ENCODE peak calls at places on chromosomes 6 and 20, in six cellular contexts. H is neural progenitor cell, P is substantia nigra, W is ascending aorta, O is cardiac muscle cell, N is fibroblast of lung. F is an unnamed sample.

GRCh38 chr6:97626586-97627441 is 343.8 kb upstream of the MMS22L start:
- DNase-seq in P (no peak), W (no peak), N (peak), H (peak), O (no peak), F (no peak)

GRCh38 chr20:45592574-45593189 is 13.6 kb upstream of the WFDC8 start:
- DNase-seq in H (peak), N (peak), P (no peak), O (peak), W (no peak), F (no peak)

GRCh38 chr6:80245043-80245442 is 138.6 kb downstream of the BCKDHB start:
- DNase-seq in W (no peak), N (no peak), H (no peak), O (no peak), P (no peak), F (no peak)

GRCh38 chr6:156579564-156579963 is 197.6 kb upstream of the ARID1B start:
- DNase-seq in O (no peak), P (no peak), W (no peak), H (no peak), N (no peak), F (no peak)

GRCh38 chr6:2806664-2807063 is 35.0 kb downstream of the SERPINB1 start:
- DNase-seq in O (no peak), W (no peak), H (no peak), N (no peak), P (no peak), F (no peak)

GRCh38 chr20:32035398-32035852 is 16.6 kb upstream of the HCK start:
- DNase-seq in H (no peak), N (no peak), P (no peak), O (no peak), W (no peak), F (no peak)

GRCh38 chr20:44745560-44746366 is at the start of gene KCNK15:
- DNase-seq in P (no peak), H (peak), W (peak), N (peak), O (peak), F (no peak)

GRCh38 chr20:54029176-54029575 is 41.2 kb downstream of the BCAS1 start:
- DNase-seq in O (peak), N (no peak), P (no peak), W (no peak), H (no peak), F (no peak)

GRCh38 chr6:161683400-161683799 is 409.5 kb upstream of the AGPAT4 start:
- DNase-seq in H (no peak), W (no peak), N (no peak), O (no peak), P (no peak), F (no peak)

GRCh38 chr6:119423996-119424395 is 74.4 kb upstream of the MAN1A1 start:
- DNase-seq in O (no peak), N (no peak), H (no peak), P (no peak), W (no peak), F (no peak)

GRCh38 chr6:158660331-158660730 is 10.5 kb downstream of the SYTL3 start:
- DNase-seq in H (peak), N (no peak), P (no peak), W (peak), O (peak), F (peak)
- H3K27ac ChIP-seq in H (no peak), N (no peak), P (no peak), W (no peak), O (no peak), F (no peak)

GRCh38 chr20:38108438-38109024 is 56.5 kb downstream of the TGM2 start:
- DNase-seq in W (no peak), N (peak), H (no peak), P (no peak), O (peak), F (no peak)
- H3K27ac ChIP-seq in W (peak), N (peak), H (no peak), P (no peak), O (peak), F (no peak)

GRCh38 chr20:25252226-25252625 is 4.3 kb downstream of the PYGB start:
- DNase-seq in P (no peak), W (peak), O (no peak), N (no peak), H (no peak), F (no peak)
- H3K27ac ChIP-seq in P (peak), W (no peak), O (peak), N (no peak), H (no peak), F (no peak)

GRCh38 chr6:11072080-11072479 is 21.6 kb upstream of the SMIM13 start:
- DNase-seq in N (peak), H (no peak), P (no peak), O (no peak), W (no peak), F (no peak)

GRCh38 chr6:11078266-11078665 is 15.4 kb upstream of the SMIM13 start:
- DNase-seq in P (no peak), N (no peak), H (no peak), W (no peak), O (no peak), F (no peak)

GRCh38 chr6:11080296-11080695 is 13.3 kb upstream of the SMIM13 start:
- DNase-seq in H (no peak), W (no peak), P (no peak), O (no peak), N (no peak), F (no peak)

DNA sequence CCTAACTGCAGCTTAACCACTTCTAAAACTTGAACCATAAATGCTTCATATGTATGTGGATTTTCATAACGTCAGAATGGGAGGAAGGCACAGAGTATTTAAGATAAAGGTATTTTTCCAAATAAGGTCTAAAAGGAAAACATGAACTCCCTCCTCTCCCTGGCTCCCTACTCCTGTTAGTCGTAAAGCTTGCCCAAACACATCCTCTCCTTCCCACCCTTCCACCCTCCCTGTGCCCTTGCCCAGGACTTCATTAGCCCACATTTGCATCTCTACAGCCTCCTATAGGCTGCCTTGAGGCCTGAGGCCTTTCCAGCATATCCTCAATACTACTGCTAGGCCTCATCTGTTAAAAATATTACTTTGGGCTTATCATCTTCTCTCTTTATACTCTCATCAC is 17.1 kb upstream of the SMIM13 start:
- DNase-seq in O (no peak), H (no peak), P (no peak), N (no peak), W (no peak), F (no peak)
- H3K27ac ChIP-seq in O (no peak), H (no peak), P (no peak), N (no peak), W (no peak), F (no peak)

GRCh38 chr6:39834866-39835265 is 42.7 kb downstream of the DAAM2 start:
- DNase-seq in P (no peak), N (no peak), H (no peak), W (no peak), O (no peak), F (no peak)

GRCh38 chr6:39831701-39832100 is 39.5 kb downstream of the DAAM2 start:
- DNase-seq in O (no peak), N (no peak), P (no peak), W (no peak), H (no peak), F (no peak)

GRCh38 chr6:39835856-39836442 is 43.8 kb downstream of the DAAM2 start:
- DNase-seq in P (no peak), W (no peak), H (no peak), O (peak), N (peak), F (no peak)

GRCh38 chr6:39836621-39837020 is 44.4 kb downstream of the DAAM2 start:
- DNase-seq in W (no peak), H (no peak), P (no peak), O (no peak), N (peak), F (no peak)

DNA sequence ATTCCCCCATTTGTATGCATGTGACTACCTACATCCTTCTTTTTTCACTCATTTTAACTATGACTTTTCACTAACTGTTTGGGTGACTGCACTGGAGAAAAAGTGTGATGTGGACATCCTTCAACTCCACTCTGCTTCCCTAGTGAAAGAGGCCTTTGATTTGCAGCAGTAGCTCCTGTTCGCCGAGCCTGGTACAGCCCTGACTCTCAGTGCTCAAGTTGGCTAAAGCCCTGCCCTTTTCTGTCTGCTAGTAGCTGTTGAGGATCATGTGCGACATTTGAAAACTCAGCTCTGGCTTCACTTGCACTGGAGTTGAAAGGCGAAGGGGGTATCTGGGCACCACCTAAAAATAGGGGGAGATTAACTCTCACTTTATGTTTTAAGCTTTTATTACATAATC is 42.1 kb downstream of the DAAM2 start:
- DNase-seq in H (no peak), N (no peak), P (no peak), O (no peak), W (no peak), F (no peak)
- H3K27ac ChIP-seq in H (no peak), N (no peak), P (peak), O (no peak), W (peak), F (no peak)